ENCODE peak calls at places on chromosomes 5 and 9, in seven cellular contexts. L, G, E, Z, M, O and T are unnamed samples.

GRCh38 chr9:4170231-4170630 is 129.6 kb downstream of the GLIS3 start:
- DNase-seq in O (no peak), Z (no peak), L (no peak), M (no peak), E (no peak), G (no peak), T (no peak)

GRCh38 chr9:3760031-3760430 is 234.2 kb upstream of the RFX3 start:
- DNase-seq in M (no peak), O (no peak), E (no peak), G (no peak), Z (no peak), L (no peak), T (no peak)

GRCh38 chr9:77170991-77171699 is 6.2 kb upstream of the VPS13A start:
- DNase-seq in G (no peak), M (no peak), Z (no peak), O (no peak), E (no peak), L (no peak), T (no peak)

GRCh38 chr5:71976449-71976848 is 130.8 kb upstream of the MAP1B start:
- DNase-seq in M (no peak), G (no peak), E (no peak), Z (no peak), L (no peak), O (no peak), T (no peak)

GRCh38 chr9:96009690-96010477 is 134.4 kb downstream of the ERCC6L2 start:
- DNase-seq in E (no peak), O (no peak), L (peak), M (no peak), Z (no peak), G (no peak), T (peak)

GRCh38 chr5:134510970-134511795 is 14.3 kb upstream of the JADE2 start:
- DNase-seq in E (no peak), G (peak), L (no peak), O (peak), M (peak), Z (no peak), T (peak)

GRCh38 chr9:91150273-91151013 is 211.3 kb downstream of the AUH start:
- DNase-seq in M (no peak), G (no peak), L (no peak), E (no peak), Z (no peak), O (no peak), T (no peak)

GRCh38 chr5:116375926-116376325 is 198.7 kb downstream of the SEMA6A start:
- DNase-seq in Z (no peak), E (no peak), G (no peak), O (no peak), M (no peak), L (no peak), T (no peak)

GRCh38 chr5:60036539-60036938 is 143.0 kb upstream of the PDE4D start:
- DNase-seq in L (no peak), G (no peak), M (no peak), O (no peak), E (no peak), Z (no peak), T (no peak)

GRCh38 chr9:121731090-121731489 is 79.7 kb downstream of the DAB2IP start:
- DNase-seq in M (no peak), L (no peak), Z (peak), O (no peak), E (no peak), G (no peak), T (no peak)

GRCh38 chr9:79115176-79115575 is 456.6 kb upstream of the TLE4 start:
- DNase-seq in M (no peak), L (no peak), E (no peak), O (no peak), G (no peak), Z (no peak), T (no peak)

GRCh38 chr9:124037790-124038189 is 26.2 kb downstream of the LHX2 start:
- DNase-seq in E (no peak), M (peak), Z (no peak), G (no peak), L (no peak), O (no peak), T (no peak)

GRCh38 chr5:180825768-180826525 is 23.3 kb upstream of the MGAT1 start:
- DNase-seq in O (peak), L (no peak), Z (no peak), E (no peak), M (peak), G (peak), T (no peak)

GRCh38 chr9:109072810-109073435 is 46.8 kb downstream of the TMEM245 start:
- DNase-seq in L (no peak), Z (no peak), G (no peak), E (no peak), O (no peak), M (no peak), T (no peak)

GRCh38 chr5:91162534-91163381 is 220.4 kb downstream of the ARRDC3 start:
- DNase-seq in E (no peak), Z (no peak), M (peak), G (peak), L (peak), O (peak), T (peak)

GRCh38 chr5:43772601-43773031 is 169.6 kb downstream of the NNT start:
- DNase-seq in L (no peak), E (peak), O (no peak), G (peak), M (peak), Z (no peak), T (no peak)

GRCh38 chr5:68593211-68593701 is 377.7 kb downstream of the PIK3R1 start:
- DNase-seq in L (no peak), Z (no peak), O (peak), M (no peak), E (no peak), G (peak), T (no peak)

GRCh38 chr5:168303398-168304020 is 12.1 kb downstream of the WWC1 start:
- DNase-seq in G (no peak), Z (no peak), L (no peak), M (no peak), O (no peak), E (no peak), T (no peak)

GRCh38 chr5:91103353-91104061 is 279.6 kb downstream of the ARRDC3 start:
- DNase-seq in G (peak), O (no peak), Z (no peak), L (no peak), E (no peak), M (peak), T (no peak)

GRCh38 chr5:54985301-54986268 is at the start of gene ESM1:
- DNase-seq in L (no peak), E (peak), G (peak), O (no peak), Z (no peak), M (peak), T (no peak)

GRCh38 chr9:131194767-131195166 is 69.4 kb downstream of the NUP214 start:
- DNase-seq in O (no peak), L (no peak), G (no peak), E (no peak), Z (no peak), M (no peak), T (no peak)

GRCh38 chr5:80346055-80346454 is 26.3 kb downstream of the SPZ1 start:
- DNase-seq in O (peak), L (peak), Z (peak), E (no peak), G (no peak), M (no peak), T (peak)

GRCh38 chr5:60382761-60383160 is 317.2 kb downstream of the DEPDC1B start:
- DNase-seq in M (peak), Z (peak), L (peak), O (no peak), G (peak), E (no peak), T (peak)

GRCh38 chr9:85223506-85224108 is 518.1 kb downstream of the AGTPBP1 start:
- DNase-seq in M (peak), Z (no peak), O (no peak), L (no peak), G (peak), E (no peak), T (no peak)

GRCh38 chr5:98773464-98774191 is at the start of gene RGMB:
- DNase-seq in L (peak), M (peak), E (peak), G (peak), Z (peak), O (peak), T (peak)

GRCh38 chr9:114396558-114397218 is 8.9 kb upstream of the AKNA start:
- DNase-seq in O (no peak), Z (peak), M (peak), L (no peak), E (peak), G (peak), T (no peak)

GRCh38 chr5:11524188-11524587 is 380.1 kb downstream of the CTNND2 start:
- DNase-seq in O (no peak), Z (no peak), E (no peak), G (no peak), M (no peak), L (no peak), T (no peak)

GRCh38 chr5:169577966-169578365 is 5.6 kb upstream of the SPDL1 start:
- DNase-seq in G (peak), E (no peak), O (no peak), M (peak), Z (peak), L (no peak), T (no peak)

GRCh38 chr9:126584611-126585010 is 29.1 kb upstream of the LMX1B start:
- DNase-seq in G (no peak), E (no peak), Z (no peak), L (no peak), O (no peak), M (no peak), T (no peak)

GRCh38 chr5:39422886-39423285 is 1.9 kb downstream of the DAB2 start:
- DNase-seq in E (no peak), M (no peak), Z (no peak), L (no peak), G (no peak), O (no peak), T (no peak)

GRCh38 chr5:78779771-78780616 is 131.4 kb upstream of the LHFPL2 start:
- DNase-seq in O (peak), M (peak), L (no peak), E (peak), Z (no peak), G (peak), T (no peak)

GRCh38 chr5:143396353-143396940 is 7.0 kb downstream of the NR3C1 start:
- DNase-seq in O (no peak), Z (no peak), L (no peak), M (no peak), G (no peak), E (no peak), T (no peak)

GRCh38 chr5:161086456-161086855 is 234.4 kb upstream of the ATP10B start:
- DNase-seq in E (peak), L (no peak), M (peak), O (no peak), Z (no peak), G (peak), T (no peak)

GRCh38 chr9:3708751-3709150 is 182.9 kb upstream of the RFX3 start:
- DNase-seq in M (peak), O (peak), Z (no peak), E (no peak), L (no peak), G (peak), T (no peak)

GRCh38 chr5:16492398-16493175 is 27.0 kb upstream of the ZNF622 start:
- DNase-seq in G (peak), O (peak), L (no peak), M (peak), E (peak), Z (no peak), T (no peak)

GRCh38 chr5:171295299-171295698 is 13.7 kb upstream of the TLX3 start:
- DNase-seq in M (no peak), G (no peak), O (no peak), L (no peak), Z (no peak), E (no peak), T (no peak)

DNA sequence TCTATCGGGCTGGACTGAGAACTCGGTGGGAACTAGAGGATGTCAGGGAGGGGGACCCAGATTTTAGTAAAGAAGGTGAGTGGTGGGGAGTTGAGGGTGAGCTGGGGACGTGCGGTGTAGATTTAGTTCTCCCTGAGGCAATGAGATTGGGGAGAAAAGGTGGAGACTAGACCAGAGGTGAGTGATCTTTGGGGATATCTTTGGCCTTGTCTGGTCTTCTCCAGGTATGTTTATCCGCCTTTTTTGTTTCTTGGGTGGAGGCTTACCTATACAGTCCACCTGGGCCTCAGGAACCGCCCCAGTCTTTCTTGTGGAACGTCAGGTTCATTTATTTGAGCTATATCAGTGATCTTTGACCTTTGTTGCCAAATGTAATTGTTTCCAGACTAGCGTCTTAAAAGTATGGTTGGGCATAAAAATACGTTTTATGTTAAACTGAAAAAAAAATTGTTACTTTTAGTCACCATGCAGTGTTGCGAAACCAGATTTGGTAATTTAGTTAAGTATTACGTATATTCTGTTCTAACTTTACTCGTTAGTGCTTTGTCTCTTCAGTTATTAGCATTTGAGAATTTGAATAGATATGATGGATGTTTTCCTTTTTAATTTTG is 790 bp downstream of the UBAP1 start:
- DNase-seq in Z (no peak), L (peak), G (peak), M (peak), O (no peak), E (no peak), T (peak)
- TF ChIP-seq CTCF in Z (no peak), L (no peak), G (no peak), M (no peak), O (no peak), E (no peak), T (no peak)

GRCh38 chr5:980941-981340 is 27.7 kb upstream of the NKD2 start:
- DNase-seq in M (peak), O (no peak), G (peak), L (no peak), E (no peak), Z (no peak), T (no peak)

GRCh38 chr5:981466-981865 is 27.1 kb upstream of the NKD2 start:
- DNase-seq in M (peak), E (no peak), O (no peak), G (no peak), Z (no peak), L (no peak), T (no peak)

GRCh38 chr5:983238-983524 is 25.4 kb upstream of the NKD2 start:
- DNase-seq in Z (no peak), G (no peak), O (no peak), L (no peak), E (no peak), M (no peak), T (no peak)

GRCh38 chr5:983568-983967 is 25.0 kb upstream of the NKD2 start:
- DNase-seq in O (no peak), Z (no peak), L (no peak), E (no peak), G (no peak), M (no peak), T (no peak)

DNA sequence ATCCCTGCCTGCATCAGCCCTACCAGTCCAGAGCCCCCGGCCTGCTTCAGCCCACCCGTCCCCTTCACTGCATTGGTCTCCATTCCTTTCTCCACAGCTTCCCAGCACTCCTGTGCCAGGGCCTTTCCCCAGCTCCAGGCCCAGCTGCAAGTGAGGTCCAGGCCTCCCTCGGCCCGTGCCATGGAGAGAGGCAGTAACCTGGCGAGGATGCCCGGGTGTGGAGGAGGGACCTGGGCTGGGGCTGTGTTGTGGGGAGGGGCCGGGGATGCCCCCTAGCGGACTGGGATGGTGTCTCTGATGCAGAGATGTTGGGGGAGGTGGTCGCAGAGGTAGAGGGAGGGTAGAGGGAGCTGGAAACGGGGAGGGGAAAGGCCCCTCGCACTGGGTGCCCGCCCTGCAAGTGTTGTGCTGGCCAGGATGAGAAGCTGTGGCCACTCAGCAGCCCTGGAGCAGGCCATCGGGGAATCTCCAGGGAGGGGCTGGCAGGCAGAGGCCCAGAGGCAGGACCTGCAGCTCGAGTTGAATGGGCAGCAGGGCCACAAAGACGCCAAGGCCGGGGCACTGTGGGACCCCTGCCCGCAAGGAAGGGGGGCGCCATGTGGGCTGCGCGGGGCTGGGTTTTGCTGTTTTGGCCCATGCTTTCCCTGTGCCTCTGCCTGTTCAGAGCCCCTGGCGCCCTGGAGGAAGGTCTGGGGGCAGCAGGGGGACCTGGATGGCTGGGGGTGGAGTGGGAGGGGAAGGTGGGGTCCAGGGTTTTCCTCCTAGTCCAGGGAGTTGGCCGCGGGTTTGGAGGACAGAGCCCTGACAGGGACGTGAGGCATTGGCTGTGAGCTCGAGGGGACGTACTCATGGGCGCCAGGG is 26.0 kb upstream of the NKD2 start:
- DNase-seq in M (no peak), G (no peak), L (no peak), E (no peak), O (no peak), Z (peak), T (no peak)
- TF ChIP-seq CTCF in M (peak), G (peak), L (no peak), E (peak), O (peak), Z (peak), T (no peak)

DNA sequence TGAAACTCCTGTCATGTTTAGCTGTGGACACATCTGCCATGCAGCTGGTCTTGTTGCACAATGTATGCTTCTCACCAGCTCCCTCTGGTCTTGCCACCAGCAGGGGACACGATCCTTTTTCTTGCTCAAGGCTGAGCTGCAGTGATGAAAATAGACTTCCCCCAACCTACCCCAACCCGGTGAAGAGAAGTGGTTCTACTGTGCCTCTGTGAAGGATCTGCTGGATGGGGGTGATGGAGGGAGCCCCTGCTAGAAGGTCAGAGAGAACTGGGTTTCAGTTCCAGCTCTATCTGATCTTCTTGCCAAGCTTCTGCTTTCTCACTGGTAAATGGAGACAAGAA is 185.3 kb upstream of the KLF4 start:
- DNase-seq in O (no peak), L (no peak), Z (no peak), E (peak), M (peak), G (no peak), T (no peak)
- TF ChIP-seq CTCF in O (no peak), L (no peak), Z (no peak), E (peak), M (peak), G (no peak), T (no peak)

DNA sequence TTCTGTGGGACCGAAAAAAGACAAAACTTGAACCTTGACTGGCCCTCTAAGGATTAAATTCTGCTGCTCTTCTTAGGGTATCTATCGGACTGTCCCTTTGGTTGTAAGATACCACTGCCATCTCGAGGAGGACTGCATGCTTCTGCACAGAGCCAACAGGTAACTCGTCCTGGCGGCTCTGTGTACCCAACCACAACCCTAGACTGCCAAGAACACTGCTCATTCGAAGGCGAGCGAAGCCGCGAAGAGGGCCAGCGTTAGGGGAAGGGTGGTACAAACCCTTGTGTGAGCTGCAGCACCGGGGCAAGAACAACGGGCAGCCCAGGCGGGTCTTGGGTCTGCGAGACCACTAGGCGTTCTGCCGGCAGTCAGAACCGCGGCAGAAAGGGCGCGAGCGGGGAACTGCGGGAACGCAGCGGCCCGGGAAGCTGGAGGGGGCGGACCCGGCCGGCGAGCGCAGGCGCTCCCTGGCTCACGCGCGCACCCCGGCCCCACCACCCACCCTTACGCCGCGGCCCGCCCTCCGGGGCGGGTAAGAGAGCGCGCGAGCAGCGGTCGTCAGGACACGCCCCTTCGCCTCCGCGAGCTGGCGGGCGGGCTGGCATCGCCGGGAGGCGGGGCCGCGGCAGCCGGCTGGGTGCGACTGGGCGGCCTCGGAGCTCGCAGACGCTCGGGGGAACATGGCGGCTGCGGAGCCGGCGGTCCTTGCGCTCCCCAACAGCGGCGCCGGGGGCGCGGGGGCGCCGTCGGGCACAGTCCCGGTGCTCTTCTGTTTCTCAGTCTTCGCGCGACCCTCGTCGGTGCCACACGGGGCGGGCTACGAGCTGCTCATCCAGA is at the start of gene ISOC1:
- DNase-seq in O (peak), L (peak), G (peak), Z (peak), M (peak), E (peak), T (peak)
- TF ChIP-seq CTCF in O (no peak), L (no peak), G (no peak), Z (no peak), M (peak), E (no peak), T (no peak)

DNA sequence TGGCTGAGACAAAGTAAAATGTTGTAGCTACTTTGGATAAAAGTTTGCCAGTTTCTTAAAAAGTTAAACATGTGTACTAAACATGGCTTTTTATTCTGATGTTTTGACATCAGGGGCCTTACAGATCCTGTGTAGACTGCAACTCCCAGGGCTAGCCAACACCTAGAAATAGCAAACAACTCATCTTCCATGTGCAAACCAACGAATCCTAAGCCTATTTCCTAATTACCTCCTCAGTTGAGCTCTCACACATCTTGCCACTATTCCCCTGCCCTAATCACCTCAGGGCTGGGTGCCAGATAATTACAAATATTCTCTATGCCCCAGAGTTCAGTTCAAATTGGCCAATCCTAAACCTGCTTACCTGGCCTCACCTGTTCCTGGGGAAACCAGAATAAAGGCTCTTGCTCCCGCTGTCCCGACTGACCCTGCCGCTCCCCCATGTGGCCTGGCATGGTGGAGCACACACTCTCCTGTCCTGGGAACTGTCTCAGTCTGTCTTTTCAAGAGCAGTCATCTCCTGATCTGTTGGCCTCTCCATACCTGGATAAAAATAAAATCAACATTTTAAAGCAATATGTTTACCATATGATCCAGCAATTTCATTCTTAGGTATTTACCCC is 37.1 kb upstream of the FAM169A start:
- DNase-seq in M (no peak), Z (no peak), G (no peak), L (no peak), E (no peak), O (peak), T (peak)
- TF ChIP-seq CTCF in M (peak), Z (peak), G (peak), L (peak), E (peak), O (peak), T (no peak)